ENCODE peak calls at places on chromosomes 4 and X, in ten cellular contexts. K is stimulated activated naive CD8-positive, alpha-beta T cell treated with anti-CD3 and anti-CD28 coated beads, Interleukin-15, Interleukin-2, amounts not matched to agents 100 U/mL and 50 U/mL, for 24 hours; Z is SK-N-SH treated with all-trans-retinoic acid at 6 μM for 48 hours; Y is central memory CD8-positive, alpha-beta T cell; L is lung; J is heart right ventricle; A is pancreas; P is memory B cell; V is CD4-positive, CD25-positive, alpha-beta regulatory T cell; H is Panc1. M is an unnamed sample.

GRCh38 chr4:40648141-40648540 is 18.5 kb upstream of the RBM47 start:
- ATAC-seq in K (no peak), P (no peak), Y (no peak), A (no peak), H (no peak), J (no peak), Z (no peak), L (no peak), V (no peak), M (no peak)

GRCh38 chrX:119654112-119654531 is 38.8 kb downstream of the SEPTIN6 start:
- ATAC-seq in Y (no peak), V (no peak), L (no peak), J (peak; percentile 88), A (no peak), K (peak; percentile 45), Z (peak; percentile 48), H (no peak), P (no peak), M (no peak)

GRCh38 chr4:103918214-103918613 is 198.4 kb upstream of the TACR3 start:
- ATAC-seq in K (no peak), J (no peak), L (no peak), V (no peak), A (no peak), H (no peak), Z (no peak), Y (no peak), P (no peak), M (no peak)

GRCh38 chr4:178242655-178243054 is 800.4 kb upstream of the AGA start:
- ATAC-seq in Z (no peak), H (no peak), P (no peak), A (no peak), L (no peak), K (no peak), Y (peak; percentile 17), V (no peak), J (no peak), M (no peak)

GRCh38 chr4:102137217-102137616 is 208.1 kb downstream of the SLC39A8 start:
- ATAC-seq in J (no peak), Y (no peak), P (no peak), V (no peak), K (no peak), L (no peak), H (no peak), Z (no peak), A (no peak), M (no peak)

GRCh38 chrX:124209792-124210576 is 122.5 kb upstream of the TEX13D start:
- ATAC-seq in Y (no peak), V (no peak), J (no peak), H (no peak), P (no peak), K (no peak), L (peak; percentile 48), Z (no peak), A (no peak), M (no peak)

GRCh38 chr4:48970471-48970921 is 15.6 kb upstream of the CWH43 start:
- ATAC-seq in A (no peak), H (no peak), J (no peak), K (peak; percentile 75), L (no peak), P (no peak), Y (no peak), V (no peak), Z (peak; percentile 33), M (peak; percentile 32)

GRCh38 chrX:129600981-129601424 is 53.8 kb downstream of the APLN start:
- ATAC-seq in J (no peak), L (no peak), Y (no peak), V (peak; percentile 36), Z (peak; percentile 64), A (no peak), K (no peak), H (peak; percentile 52), P (peak; percentile 38), M (no peak)

GRCh38 chrX:150473371-150473770 is 95.0 kb upstream of the MTM1 start:
- ATAC-seq in H (no peak), V (no peak), Z (no peak), A (no peak), J (no peak), L (no peak), P (no peak), K (no peak), Y (no peak), M (no peak)

GRCh38 chrX:77070108-77070918 is 376.9 kb upstream of the FGF16 start:
- ATAC-seq in P (peak; percentile 21), K (no peak), Z (no peak), L (no peak), A (no peak), H (no peak), V (no peak), Y (no peak), J (no peak), M (no peak)

GRCh38 chr4:186537843-186538521 is 17.4 kb downstream of the MTNR1A start:
- ATAC-seq in J (no peak), K (no peak), A (no peak), L (no peak), H (no peak), P (no peak), V (no peak), Z (no peak), Y (no peak), M (no peak)

GRCh38 chr4:25527044-25527443 is 128.6 kb upstream of the SLC34A2 start:
- ATAC-seq in H (no peak), A (no peak), L (no peak), K (no peak), V (no peak), J (no peak), Y (no peak), Z (no peak), P (no peak), M (no peak)

GRCh38 chr4:38560340-38560739 is 103.7 kb upstream of the KLF3 start:
- ATAC-seq in A (no peak), K (no peak), Z (no peak), H (no peak), J (no peak), P (no peak), L (no peak), V (no peak), Y (no peak), M (no peak)

GRCh38 chrX:150683536-150684146 is 9.6 kb upstream of the MTMR1 start:
- ATAC-seq in J (no peak), L (no peak), V (no peak), P (peak; percentile 34), A (peak; percentile 51), H (peak; percentile 51), K (no peak), Z (peak; percentile 73), Y (no peak), M (peak; percentile 48)

GRCh38 chr4:112234952-112235609 is 3.5 kb downstream of the AP1AR start:
- ATAC-seq in Y (no peak), V (no peak), H (no peak), A (no peak), K (no peak), J (no peak), P (no peak), L (no peak), Z (peak; percentile 8), M (no peak)

GRCh38 chrX:109830704-109831206 is 97.7 kb upstream of the ACSL4 start:
- ATAC-seq in L (peak; percentile 59), H (no peak), K (no peak), P (no peak), V (no peak), Z (no peak), A (peak; percentile 95), Y (no peak), J (peak; percentile 28), M (no peak)

GRCh38 chr4:37422638-37423037 is 178.1 kb downstream of the NWD2 start:
- ATAC-seq in Y (no peak), Z (no peak), H (no peak), L (no peak), K (no peak), A (peak; percentile 70), J (no peak), V (no peak), P (no peak), M (no peak)

M was measured in activated T-helper 17 cell treated with anti-CD3 and anti-CD28 coated beads, Interleukin-2, amount 50 U/mL, for 72 hours.